ENCODE peak calls at places on chromosomes 16 and 17, in six cellular contexts. A is stimulated activated CD4-positive, alpha-beta T cell treated with anti-CD3 and anti-CD28 coated beads, Interleukin-15, amount 100 ng/mL, for 24 hours; D is nucleus accumbens; I is SJSA1; C is stromal cell of bone marrow; N is AG09319. L is an unnamed sample.

GRCh38 chr16:85566502-85567100 is 46.5 kb upstream of the GSE1 start:
- DNase-seq in A (no peak), D (no peak), I (no peak), C (no peak), N (no peak), L (no peak)

GRCh38 chr16:12874135-12874534 is 27.3 kb upstream of the SHISA9 start:
- DNase-seq in A (no peak), D (no peak), I (no peak), C (peak), N (peak), L (peak)

GRCh38 chr17:31561469-31562412 is 170.3 kb downstream of the RAB11FIP4 start:
- DNase-seq in A (no peak), D (no peak), I (no peak), C (peak), N (no peak), L (peak)

GRCh38 chr16:88855736-88856121 is 1.0 kb downstream of the GALNS start:
- DNase-seq in A (no peak), D (no peak), I (no peak), C (no peak), N (no peak), L (no peak)

GRCh38 chr16:78184554-78185183 is 85.2 kb downstream of the WWOX start:
- DNase-seq in A (no peak), D (no peak), I (peak), C (peak), N (peak), L (no peak)

GRCh38 chr17:78151514-78152008 is 5.4 kb downstream of the C17orf99 start:
- DNase-seq in A (no peak), D (no peak), I (no peak), C (no peak), N (no peak), L (peak)

GRCh38 chr16:85181091-85181738 is 68.9 kb upstream of the CIBAR2 start:
- DNase-seq in A (no peak), D (no peak), I (no peak), C (no peak), N (no peak), L (no peak)

GRCh38 chr16:8887952-8888560 is 5.9 kb downstream of the LITAFD start:
- DNase-seq in A (no peak), D (peak), I (peak), C (no peak), N (no peak), L (peak)

GRCh38 chr17:63928966-63929695 is 3.0 kb downstream of the CD79B start:
- DNase-seq in A (no peak), D (no peak), I (no peak), C (no peak), N (no peak), L (no peak)

GRCh38 chr16:72845322-72846020 is 202.5 kb downstream of the ZFHX3 start:
- DNase-seq in A (no peak), D (no peak), I (no peak), C (no peak), N (no peak), L (no peak)

GRCh38 chr17:43020789-43021738 is 1.1 kb downstream of the VAT1 start:
- DNase-seq in A (no peak), D (peak), I (peak), C (peak), N (peak), L (peak)

GRCh38 chr16:2899564-2900072 is 12.1 kb upstream of the FLYWCH1 start:
- DNase-seq in A (no peak), D (no peak), I (no peak), C (no peak), N (no peak), L (no peak)

GRCh38 chr17:35780876-35781409 is 14.5 kb downstream of the MMP28 start:
- DNase-seq in A (no peak), D (peak), I (no peak), C (no peak), N (no peak), L (no peak)

GRCh38 chr16:88349903-88350900 is 32.6 kb upstream of the ZNF469 start:
- DNase-seq in A (no peak), D (no peak), I (no peak), C (no peak), N (no peak), L (no peak)

GRCh38 chr17:55990332-55991006 is 162.8 kb upstream of the ANKFN1 start:
- DNase-seq in A (no peak), D (no peak), I (no peak), C (no peak), N (no peak), L (no peak)

GRCh38 chr16:81714593-81714992 is 64.5 kb upstream of the PLCG2 start:
- DNase-seq in A (no peak), D (no peak), I (no peak), C (no peak), N (no peak), L (no peak)

GRCh38 chr17:60079401-60079861 is 710 bp upstream of the HEATR6 start:
- DNase-seq in A (no peak), D (no peak), I (peak), C (no peak), N (no peak), L (peak)